ENCODE peak calls at places on chromosomes 12 and 14, in four cellular contexts. U, X, E and I are unnamed samples.

GRCh38 chr12:57881035-57881973 is 34.8 kb upstream of the CTDSP2 start:
- DNase-seq in U (peak; percentile 71), X (no peak), E (no peak), I (no peak)

GRCh38 chr14:21074398-21075272 is 4.5 kb downstream of the ARHGEF40 start:
- DNase-seq in U (no peak), X (no peak), E (no peak), I (no peak)

GRCh38 chr12:94832105-94832504 is 171.4 kb downstream of the NDUFA12 start:
- DNase-seq in E (no peak), U (no peak), X (no peak), I (no peak)

GRCh38 chr12:112503521-112503920 is 84.8 kb downstream of the PTPN11 start:
- DNase-seq in E (no peak), X (no peak), U (no peak), I (no peak)

GRCh38 chr14:106530031-106530422 is 1003.6 kb downstream of the TMEM121 start:
- DNase-seq in X (no peak), U (no peak), E (no peak), I (no peak)

GRCh38 chr12:30874455-30875313 is 51.9 kb upstream of the TSPAN11 start:
- DNase-seq in E (no peak), U (no peak), X (no peak), I (no peak)

GRCh38 chr14:93056166-93056839 is 59.4 kb downstream of the ITPK1 start:
- DNase-seq in E (no peak), X (no peak), U (no peak), I (no peak)

GRCh38 chr12:80412343-80412953 is 31.6 kb upstream of the PTPRQ start:
- DNase-seq in E (no peak), X (no peak), U (peak; percentile 69), I (no peak)

GRCh38 chr12:100566887-100567637 is 6.4 kb upstream of the GAS2L3 start:
- DNase-seq in E (no peak), U (peak; percentile 34), X (no peak), I (peak; percentile 41)

GRCh38 chr12:45644521-45644920 is 85.0 kb upstream of the ARID2 start:
- DNase-seq in U (peak; percentile 71), X (no peak), E (no peak), I (no peak)

GRCh38 chr14:67853207-67853606 is 33.6 kb downstream of the RAD51B start:
- DNase-seq in X (no peak), E (no peak), U (no peak), I (no peak)

GRCh38 chr12:75481013-75481705 is 604 bp downstream of the GLIPR1 start:
- DNase-seq in X (no peak), U (no peak), E (no peak), I (no peak)

GRCh38 chr12:121697093-121697698 is 15.4 kb upstream of the TMEM120B start:
- DNase-seq in X (no peak), U (peak; percentile 53), E (no peak), I (no peak)

GRCh38 chr12:11854011-11854499 is 204.6 kb downstream of the ETV6 start:
- DNase-seq in U (no peak), X (no peak), E (no peak), I (no peak)

GRCh38 chr12:11860026-11860425 is 210.6 kb downstream of the ETV6 start:
- DNase-seq in U (no peak), X (no peak), E (no peak), I (no peak)

GRCh38 chr12:11853126-11853525 is 203.7 kb downstream of the ETV6 start:
- DNase-seq in X (no peak), U (no peak), E (no peak), I (no peak)

GRCh38 chr12:11855993-11856374 is 206.5 kb downstream of the ETV6 start:
- DNase-seq in X (no peak), E (no peak), U (no peak), I (no peak)

DNA sequence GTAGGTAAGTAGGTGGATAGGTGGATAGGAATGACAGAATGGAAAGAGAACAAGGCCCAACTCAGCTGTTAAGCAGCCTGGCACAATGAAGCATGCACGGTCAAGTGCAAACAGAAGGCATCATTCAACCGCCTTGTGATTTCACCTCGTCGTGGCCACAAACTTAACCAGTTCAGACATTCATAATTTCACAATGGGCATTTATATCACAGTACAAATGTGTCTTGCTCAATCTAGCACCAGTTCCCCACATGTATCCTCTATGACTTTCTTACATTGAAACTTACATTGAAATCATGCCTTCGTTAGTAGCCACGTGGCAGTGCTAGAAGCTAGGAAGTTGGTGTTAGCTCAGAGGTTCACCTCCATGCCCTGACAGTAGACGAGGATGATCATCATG is 207.5 kb downstream of the ETV6 start:
- DNase-seq in X (no peak), E (no peak), U (no peak), I (no peak)
- TF ChIP-seq CTCF in X (no peak), E (no peak), U (no peak), I (no peak)

GRCh38 chr12:60212159-60213000 is 616.6 kb downstream of the SLC16A7 start:
- DNase-seq in U (no peak), X (no peak), E (no peak), I (no peak)

GRCh38 chr12:60210756-60211155 is 614.9 kb downstream of the SLC16A7 start:
- DNase-seq in U (no peak), E (no peak), X (no peak), I (no peak)

GRCh38 chr12:60209521-60209920 is 613.7 kb downstream of the SLC16A7 start:
- DNase-seq in X (no peak), U (no peak), E (no peak), I (no peak)

GRCh38 chr12:60211244-60211643 is 615.4 kb downstream of the SLC16A7 start:
- DNase-seq in U (no peak), X (no peak), E (no peak), I (no peak)

DNA sequence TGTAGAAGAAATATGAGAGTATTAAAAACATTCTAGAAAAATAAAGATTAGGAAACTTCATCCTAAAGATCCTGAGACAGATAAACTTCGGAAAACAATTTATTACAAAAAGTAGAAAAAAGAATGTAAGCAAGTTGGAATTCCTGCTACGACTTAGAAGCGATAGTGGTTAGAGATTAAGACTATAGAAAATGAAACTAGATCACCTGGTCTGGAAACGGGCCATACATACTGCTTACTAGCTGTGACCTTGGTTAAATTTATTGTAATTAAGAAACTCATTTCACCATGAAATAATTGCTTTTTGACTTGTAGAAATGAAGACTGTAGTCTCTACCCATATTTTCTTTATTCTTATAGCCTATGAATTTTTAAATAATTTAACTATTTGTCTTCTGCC is 614.1 kb downstream of the SLC16A7 start:
- DNase-seq in U (no peak), E (no peak), X (no peak), I (no peak)
- H3K4me3 ChIP-seq in U (no peak overlapping the region), E (no peak overlapping the region), X (no peak overlapping the region), I (no peak overlapping the region)

DNA sequence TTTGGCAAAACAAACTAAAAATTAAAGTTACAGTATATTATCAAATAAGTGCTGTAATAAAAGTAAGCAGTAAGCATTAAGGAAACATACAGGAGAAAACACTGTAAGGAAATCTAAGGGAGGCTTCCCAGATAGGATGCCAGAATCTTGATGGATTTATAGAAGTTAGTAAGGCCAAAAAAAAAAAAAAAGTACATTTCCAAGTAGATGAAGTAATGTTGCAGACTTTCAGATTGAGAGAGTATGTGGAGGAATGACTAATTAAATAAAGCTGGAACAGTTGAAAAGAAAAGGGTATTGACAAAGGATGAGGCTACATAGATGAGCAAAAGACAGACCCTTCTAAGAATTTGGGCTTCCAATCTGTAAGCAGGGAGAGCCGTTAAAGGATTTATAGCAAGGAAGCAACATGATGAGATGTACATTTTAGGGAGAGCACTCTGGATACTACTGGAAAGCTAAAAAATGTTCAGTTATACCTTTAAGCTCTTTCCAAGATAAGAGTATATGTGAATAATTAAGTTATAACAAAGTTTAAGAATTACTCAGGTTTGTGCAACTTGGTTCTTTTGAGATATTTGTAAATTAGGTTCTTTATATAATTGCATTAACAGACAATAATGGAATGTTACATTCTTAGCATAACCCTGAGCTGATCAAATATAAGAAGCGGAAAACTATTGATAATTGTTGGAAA is 87.5 kb upstream of the MON2 start:
- DNase-seq in X (no peak), U (peak; percentile 25), E (no peak), I (no peak)
- TF ChIP-seq POLR2A in X (no peak), U (no peak), E (no peak), I (no peak)

DNA sequence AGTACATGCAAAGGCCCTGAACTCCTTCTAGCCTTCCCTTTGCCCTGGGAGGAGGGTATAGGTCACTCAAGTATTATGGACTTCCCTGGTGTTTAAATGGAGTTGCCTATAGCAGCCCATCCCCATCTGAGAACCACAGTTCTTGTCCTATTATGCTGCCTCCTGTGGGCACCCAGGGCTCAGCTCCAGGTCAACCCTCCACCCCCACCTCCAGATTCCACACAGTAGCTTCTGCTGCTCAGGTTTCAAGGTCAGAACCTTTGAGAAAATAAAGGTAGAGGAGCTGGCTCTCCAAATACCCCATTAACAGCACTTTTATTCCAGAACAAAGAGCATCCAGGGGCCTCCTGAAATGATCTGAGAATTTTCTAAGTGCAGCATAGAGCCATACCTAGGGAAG is 57.4 kb downstream of the ACTN1 start:
- DNase-seq in E (no peak), X (no peak), U (no peak), I (no peak)
- TF ChIP-seq CTCF in E (no peak), X (no peak), U (peak; percentile 12), I (no peak)

GRCh38 chr12:29742646-29743045 is 41.1 kb downstream of the TMTC1 start:
- DNase-seq in X (no peak), E (no peak), U (no peak), I (no peak)
- H3K4me3 ChIP-seq in X (no peak overlapping the region), E (no peak overlapping the region), U (no peak overlapping the region), I (no peak overlapping the region)

GRCh38 chr14:74348735-74349463 is 628 bp downstream of the VRTN start:
- DNase-seq in X (no peak), E (no peak), U (no peak), I (no peak)
- TF ChIP-seq POLR2A in X (no peak), E (no peak), U (no peak), I (no peak)

DNA sequence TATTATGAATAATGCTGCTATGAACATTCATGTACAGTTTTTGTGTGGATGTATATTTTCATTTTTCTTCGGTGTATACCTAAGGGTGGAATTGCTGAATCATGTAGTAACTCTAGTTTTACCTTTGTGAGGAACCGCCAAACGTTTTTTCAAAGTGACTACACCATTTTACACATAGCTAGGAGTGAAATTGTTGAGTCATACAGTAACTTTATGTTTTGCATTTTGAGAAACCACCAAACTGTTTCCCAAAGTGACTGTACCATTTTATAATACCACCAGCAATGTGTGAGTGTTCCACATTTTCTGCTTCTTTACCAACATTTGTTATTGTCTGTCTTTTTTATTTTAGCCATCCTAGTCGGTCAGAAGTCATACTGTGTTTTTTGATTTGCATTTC is 3.1 kb upstream of the TPH2 start:
- DNase-seq in U (peak; percentile 25), X (no peak), E (no peak), I (no peak)
- TF ChIP-seq CTCF in U (no peak), X (no peak), E (no peak), I (no peak)

GRCh38 chr14:99601301-99601945 is 2.6 kb downstream of the CCDC85C start:
- DNase-seq in U (peak; percentile 65), X (peak; percentile 49), E (no peak), I (no peak)
- H3K4me3 ChIP-seq in U (peak overlapping the region; percentile 69), X (peak overlapping the region; percentile 50), E (peak overlapping the region; percentile 66), I (no peak overlapping the region)